ENCODE peak calls at places on chromosomes 3 and 15, in four cellular contexts. N is upper lobe of left lung, D is GM12878, J is HepG2. H is an unnamed sample.

GRCh38 chr3:136075816-136076215 is 110.3 kb downstream of the PPP2R3A start:
- ATAC-seq in N (no peak), J (no peak), D (no peak), H (peak)

GRCh38 chr3:70090322-70090913 is 90.9 kb downstream of the SAMMSON start:
- ATAC-seq in N (no peak), J (no peak), D (peak), H (no peak)

GRCh38 chr15:85771781-85772445 is 22.8 kb downstream of the KLHL25 start:
- ATAC-seq in N (peak), D (no peak), J (no peak), H (peak)

GRCh38 chr3:123773681-123774431 is 110.3 kb downstream of the MYLK start:
- ATAC-seq in D (no peak), J (peak), N (peak), H (peak)

GRCh38 chr15:89329329-89330084 is 5.1 kb downstream of the POLG start:
- ATAC-seq in D (no peak), J (no peak), N (no peak), H (no peak)

GRCh38 chr15:55221090-55222011 is 24.6 kb upstream of the RSL24D1 start:
- ATAC-seq in J (peak), N (peak), D (peak), H (peak)

GRCh38 chr3:132659000-132659369 is 624 bp downstream of the ACAD11 start:
- ATAC-seq in J (peak), D (no peak), N (no peak), H (peak)

GRCh38 chr3:155070932-155071387 is 9.2 kb upstream of the MME start:
- ATAC-seq in N (no peak), J (no peak), D (no peak), H (peak)

GRCh38 chr3:47073685-47074084 is 90.2 kb downstream of the SETD2 start:
- ATAC-seq in J (no peak), N (no peak), D (no peak), H (no peak)

GRCh38 chr3:125002414-125002811 is 53.4 kb downstream of the HEG1 start:
- ATAC-seq in N (no peak), J (peak), D (no peak), H (no peak)

GRCh38 chr3:5330152-5330810 is 142.8 kb downstream of the EDEM1 start:
- ATAC-seq in D (no peak), J (no peak), N (no peak), H (no peak)

GRCh38 chr3:30602946-30603345 is 3.5 kb upstream of the TGFBR2 start:
- ATAC-seq in J (no peak), N (no peak), D (peak), H (no peak)

GRCh38 chr3:194148383-194148782 is 12.4 kb downstream of the HES1 start:
- ATAC-seq in J (peak), D (no peak), N (no peak), H (no peak)

GRCh38 chr15:88680241-88680910 is 41.6 kb downstream of the ISG20 start:
- ATAC-seq in D (no peak), J (no peak), N (no peak), H (no peak)

GRCh38 chr3:129592362-129593150 is 13.9 kb downstream of the PLXND1 start:
- ATAC-seq in D (no peak), N (no peak), J (no peak), H (peak)

GRCh38 chr3:108477511-108478147 is 32.8 kb downstream of the MYH15 start:
- ATAC-seq in N (peak), D (peak), J (peak), H (peak)

GRCh38 chr15:77748078-77749064 is 115.7 kb upstream of the LINGO1 start:
- ATAC-seq in J (peak), D (peak), N (no peak), H (no peak)

GRCh38 chr3:29090912-29091597 is 189.8 kb upstream of the RBMS3 start:
- ATAC-seq in D (no peak), J (no peak), N (no peak), H (no peak)

GRCh38 chr15:56811586-56811985 is 78.3 kb upstream of the ZNF280D start:
- ATAC-seq in J (no peak), D (no peak), N (no peak), H (no peak)

GRCh38 chr3:197428117-197428761 is 127.5 kb downstream of the BDH1 start:
- ATAC-seq in N (no peak), D (peak), J (peak), H (peak)

GRCh38 chr3:81565066-81565465 is 196.4 kb downstream of the GBE1 start:
- ATAC-seq in N (no peak), D (no peak), J (no peak), H (no peak)

GRCh38 chr3:186511245-186511644 is 32.9 kb downstream of the CRYGS start:
- ATAC-seq in D (peak), J (no peak), N (no peak), H (no peak)

GRCh38 chr3:163384383-163384782 is 1693.9 kb downstream of the SI start:
- ATAC-seq in D (no peak), J (no peak), N (no peak), H (no peak)

GRCh38 chr3:72213296-72214064 is 428.5 kb upstream of the PROK2 start:
- ATAC-seq in J (no peak), N (no peak), D (no peak), H (no peak)

GRCh38 chr15:40088929-40089755 is 19.5 kb downstream of the BMF start:
- ATAC-seq in J (peak), N (no peak), D (no peak), H (no peak)

GRCh38 chr3:144244662-144245061 is 273.0 kb downstream of the DIPK2A start:
- ATAC-seq in D (no peak), N (no peak), J (no peak), H (no peak)

GRCh38 chr15:45346381-45346780 is 32.0 kb downstream of the GATM start:
- ATAC-seq in J (peak), D (no peak), N (no peak), H (no peak)

GRCh38 chr15:34001536-34001935 is 33.2 kb downstream of the CHRM5 start:
- ATAC-seq in D (no peak), N (no peak), J (no peak), H (no peak)

GRCh38 chr3:150409125-150409526 is 1.0 kb downstream of the TSC22D2 start:
- ATAC-seq in D (no peak), J (peak), N (no peak), H (no peak)

DNA sequence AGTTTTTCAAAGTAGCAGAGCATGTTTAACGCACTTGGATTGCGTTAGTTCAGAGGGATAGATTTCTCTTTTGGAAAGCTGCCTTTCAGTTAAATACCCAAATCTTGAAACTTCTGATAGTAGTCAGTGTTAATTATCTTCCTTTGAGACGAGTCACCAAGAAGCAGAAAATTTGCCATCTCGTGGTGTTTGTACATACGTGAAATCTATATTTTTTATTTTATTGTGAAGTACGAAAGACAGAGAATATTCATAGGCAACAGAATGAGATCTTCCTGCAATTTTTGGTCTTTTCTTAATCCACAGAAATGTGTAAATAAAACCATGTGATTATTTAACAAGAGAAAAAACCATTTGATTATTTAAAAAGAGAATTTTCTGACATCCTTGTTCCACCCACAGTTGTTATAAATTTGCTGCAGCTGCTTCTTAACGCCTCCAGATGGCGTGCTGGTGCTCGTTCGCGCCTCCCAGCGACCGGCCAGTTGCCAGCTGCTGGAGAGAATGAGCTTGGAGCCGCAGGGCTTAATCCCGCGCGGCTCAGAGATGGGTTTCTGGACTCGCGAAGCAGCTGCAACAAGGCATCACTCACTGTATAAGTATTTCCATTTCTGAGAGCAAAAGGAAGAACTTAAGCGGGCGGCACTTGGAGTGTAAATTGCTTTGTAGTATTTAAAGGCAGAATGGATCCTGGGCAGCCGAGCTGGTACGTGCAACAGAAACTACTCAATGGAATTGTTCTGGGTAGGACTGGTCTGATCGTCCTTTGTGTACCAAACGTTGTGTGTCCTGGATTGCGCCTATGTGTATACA is 10.5 kb upstream of the SLITRK3 start:
- ATAC-seq in J (peak), D (peak), N (peak), H (peak)
- TF ChIP-seq POLR2AphosphoS5 in J (no peak), D (no peak), N (no peak), H (no peak)

DNA sequence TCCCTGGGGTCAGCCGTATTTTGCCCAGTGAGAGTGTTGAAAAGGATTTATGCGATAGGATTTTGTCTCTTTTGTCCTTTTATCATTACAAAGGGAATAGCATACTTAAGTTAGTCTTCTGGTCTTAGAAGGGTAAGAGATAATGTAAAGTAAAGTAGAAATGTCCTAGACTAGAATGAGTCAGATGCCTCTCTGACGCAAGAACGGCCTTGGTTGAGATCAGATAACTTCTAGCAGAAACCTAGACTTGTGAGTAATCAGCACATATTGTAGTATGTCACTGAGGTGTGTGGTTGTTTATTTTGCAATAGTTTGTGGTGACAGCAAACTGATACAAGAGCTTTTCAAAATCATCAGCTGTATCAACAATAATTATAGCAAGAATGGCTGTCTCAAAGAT is 866.1 kb downstream of the NSUN3 start:
- ATAC-seq in N (no peak), D (no peak), J (peak), H (no peak)
- TF ChIP-seq EP300 in N (no peak), D (no peak), J (no peak), H (no peak)

DNA sequence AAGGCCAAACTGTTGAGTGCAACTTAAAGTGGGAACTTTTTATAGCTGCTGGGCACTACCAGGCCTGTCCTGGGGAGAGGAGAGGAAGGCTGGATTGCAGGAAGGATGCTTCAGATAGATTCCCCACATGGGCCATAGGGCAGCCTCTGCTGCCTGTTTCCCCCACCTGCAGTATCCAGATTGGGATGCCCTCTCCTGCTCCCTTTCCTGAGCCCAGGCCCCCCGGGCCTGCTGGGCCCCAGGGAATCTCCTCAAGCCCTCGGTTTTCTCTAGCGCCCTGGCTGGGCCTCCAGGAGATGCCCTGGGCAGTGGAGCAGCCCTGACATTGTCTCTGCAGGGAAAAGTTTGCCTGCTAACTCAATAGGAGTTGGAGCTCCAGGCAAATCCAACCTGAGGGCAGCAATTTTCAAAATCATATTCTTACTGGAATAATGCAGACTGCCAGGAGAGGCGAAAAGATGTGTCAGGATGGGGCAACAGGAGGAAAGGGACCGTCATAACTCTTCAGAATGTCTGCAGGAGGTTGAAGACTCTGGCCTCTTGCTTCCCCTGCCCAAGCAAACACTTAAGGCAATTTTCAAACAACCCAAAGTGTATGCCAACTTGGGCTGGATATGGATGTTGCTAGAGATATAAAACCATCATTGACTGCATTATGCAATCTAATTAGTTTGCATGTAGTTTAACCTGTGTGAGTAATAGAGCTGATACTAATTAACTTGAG is 4.4 kb downstream of the NR2F2 start:
- ATAC-seq in N (no peak), D (no peak), J (peak), H (no peak)
- H3K4me3 ChIP-seq in N (peak), D (no peak), J (peak), H (peak)

DNA sequence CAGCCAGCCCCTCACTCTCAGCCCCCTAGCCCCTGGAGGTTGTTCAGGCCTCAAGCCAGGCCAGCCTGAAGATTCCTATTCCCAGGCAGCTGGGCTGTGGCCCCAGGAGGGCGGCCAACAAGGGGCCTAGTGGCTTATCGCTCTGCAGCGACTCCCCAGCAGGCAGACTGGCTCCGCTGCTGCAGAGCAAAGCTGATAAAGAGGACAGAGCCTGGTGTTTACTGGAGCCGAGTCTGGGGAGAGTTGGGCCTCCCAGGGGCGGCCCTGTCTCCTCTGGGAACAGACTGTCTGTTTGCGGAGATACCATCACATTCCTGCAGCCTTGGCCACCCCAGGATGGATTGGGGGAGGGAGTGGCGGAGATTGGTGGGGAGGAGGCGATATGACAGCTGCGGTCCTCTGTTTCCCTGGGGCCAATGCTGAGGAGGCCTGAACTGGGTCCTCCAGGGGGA is 22.4 kb upstream of the SMAD6 start:
- ATAC-seq in D (no peak), J (peak), N (no peak), H (no peak)
- TF ChIP-seq POLR2AphosphoS5 in D (no peak), J (no peak), N (no peak), H (no peak)

DNA sequence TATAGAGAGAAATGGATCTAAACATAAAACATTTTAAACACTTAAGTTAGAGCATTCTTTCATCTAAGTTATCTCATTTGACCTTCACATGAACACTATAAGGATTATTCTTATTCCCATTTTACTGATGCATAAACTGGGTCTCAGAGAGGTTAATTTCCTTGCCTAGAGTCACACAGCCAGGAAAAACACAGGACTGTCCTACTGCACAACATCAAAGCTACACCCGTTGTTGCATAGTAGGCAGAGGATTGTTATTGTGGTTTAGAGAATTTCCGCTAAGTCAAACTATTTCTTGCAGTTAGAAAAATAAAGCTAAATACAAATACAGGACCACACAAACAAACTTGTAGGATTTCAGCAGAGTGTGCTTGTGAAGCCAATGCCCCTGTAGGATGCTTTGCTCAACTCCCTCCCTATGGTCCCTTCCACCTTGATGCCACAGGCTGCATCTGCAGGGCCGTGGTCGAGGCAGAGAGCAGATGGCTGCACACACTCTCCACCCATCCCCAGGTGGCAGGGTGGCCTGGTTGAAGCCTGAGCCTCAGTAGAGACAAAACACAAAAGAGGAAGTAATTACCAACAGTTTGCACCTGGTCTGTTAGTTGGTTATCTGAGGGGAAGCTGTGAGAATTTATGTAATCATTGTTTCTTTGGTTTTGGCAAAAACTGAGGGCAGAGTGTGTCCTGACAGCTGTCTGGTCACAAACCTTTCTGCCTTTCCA is 41.1 kb upstream of the SKOR1 start:
- ATAC-seq in J (no peak), D (peak), N (no peak), H (no peak)
- TF ChIP-seq EP300 in J (no peak), D (peak), N (no peak), H (no peak)

DNA sequence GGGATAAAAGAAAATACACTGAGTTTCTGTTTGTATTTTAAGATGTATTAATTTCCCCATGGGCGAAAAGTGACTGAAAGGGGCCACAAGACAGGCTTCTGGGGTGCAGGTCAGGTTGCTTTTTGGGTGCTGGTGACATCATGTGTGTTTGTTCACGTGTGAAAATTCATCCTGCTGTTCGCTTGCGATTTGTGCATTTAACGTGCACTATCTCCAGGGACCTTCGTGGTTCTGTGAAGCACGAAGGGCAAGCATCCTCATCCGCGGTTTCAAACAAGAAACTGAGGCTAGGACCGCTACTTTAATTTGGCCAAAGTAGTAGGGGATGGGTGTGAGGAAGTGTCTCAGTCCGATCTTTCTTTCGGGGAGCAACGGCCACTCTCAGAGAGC is 1.6 kb upstream of the SMAD6 start:
- ATAC-seq in J (no peak), D (no peak), N (no peak), H (no peak)
- H3K4me3 ChIP-seq in J (peak), D (peak), N (peak), H (peak)

DNA sequence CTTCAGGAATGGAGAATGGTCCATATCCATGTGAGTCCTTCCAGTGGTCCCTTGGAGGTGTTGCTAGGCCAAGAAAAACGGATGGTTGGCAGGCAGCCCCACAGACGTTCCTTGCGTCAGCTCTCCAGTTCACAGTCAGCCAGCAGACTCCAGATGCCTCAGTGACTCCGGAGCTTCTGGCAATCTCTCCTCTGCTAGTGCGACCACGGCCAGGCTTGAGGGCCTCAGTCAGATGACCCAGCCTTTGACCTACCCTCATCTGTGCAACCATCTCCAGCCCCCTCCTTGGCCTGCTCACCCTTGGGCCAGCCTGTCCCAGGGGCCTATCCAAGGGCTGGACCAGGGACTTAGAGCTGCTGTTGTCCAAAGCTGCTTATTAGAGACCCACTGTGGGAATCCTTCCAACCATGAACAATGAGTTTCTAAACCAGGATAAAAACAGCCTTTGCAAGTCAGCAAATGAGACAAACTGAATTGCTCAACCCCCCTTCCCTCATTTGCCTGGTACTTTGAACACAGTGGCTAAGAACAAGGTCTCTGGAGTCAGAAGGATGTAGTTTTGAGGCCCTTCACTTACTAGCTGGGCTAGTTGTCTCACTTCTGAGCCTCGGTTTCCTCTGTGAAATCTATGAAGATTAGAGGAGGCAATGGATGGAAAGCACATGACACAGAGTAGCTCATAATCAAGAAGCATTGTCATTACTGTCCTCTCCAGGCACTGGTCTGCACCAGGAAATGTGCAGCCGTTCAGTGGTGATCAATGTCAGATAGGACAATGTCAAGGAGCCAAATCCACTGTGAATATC is 44.8 kb downstream of the ANP32A start:
- ATAC-seq in J (peak), N (peak), D (no peak), H (peak)
- TF ChIP-seq POLR2AphosphoS5 in J (no peak), N (no peak), D (no peak), H (no peak)

GRCh38 chr3:177589921-177590336 is 392.6 kb upstream of the TBL1XR1 start:
- ATAC-seq in D (peak), J (peak), N (no peak), H (peak)
- TF ChIP-seq EP300 in D (no peak), J (no peak), N (no peak), H (no peak)

GRCh38 chr3:42979044-42979962 is at the start of gene GASK1A:
- ATAC-seq in D (peak), J (peak), N (peak), H (peak)

GRCh38 chr3:42975456-42975855 is 3.7 kb upstream of the GASK1A start:
- ATAC-seq in D (no peak), J (no peak), N (no peak), H (no peak)

GRCh38 chr3:42970976-42971772 is 7.9 kb upstream of the GASK1A start:
- ATAC-seq in J (no peak), N (no peak), D (no peak), H (no peak)

GRCh38 chr3:42980209-42980608 is 1.1 kb downstream of the GASK1A start:
- ATAC-seq in J (no peak), N (no peak), D (no peak), H (no peak)

GRCh38 chr3:42975955-42976354 is 3.2 kb upstream of the GASK1A start:
- ATAC-seq in J (no peak), N (no peak), D (no peak), H (no peak)
- H3K4me3 ChIP-seq in J (no peak), N (no peak), D (no peak), H (no peak)

H was measured in gastroesophageal sphincter.